ENCODE peak calls at places on chromosomes 2 and 18, in six cellular contexts. One of them, this sample, is unnamed. For H3K9me3, the result is how much of the 10 kb centered on the place peaks cover.

GRCh38 chr18:43271593-43272432 is 5.5 kb downstream of the SYT4 start:
- DNase-seq in pancreas: peak
- DNase-seq in OCI-LY7: peak
- DNase-seq in CD8-positive, alpha-beta memory T cell: no peak
- DNase-seq in H1: no peak
- DNase-seq in lower lobe of right lung: no peak
- DNase-seq in this sample: no peak

GRCh38 chr2:207929923-207930322 is 95.4 kb downstream of the PLEKHM3 start:
- DNase-seq in OCI-LY7: no peak
- DNase-seq in pancreas: no peak
- DNase-seq in H1: no peak
- DNase-seq in CD8-positive, alpha-beta memory T cell: no peak
- DNase-seq in lower lobe of right lung: no peak
- DNase-seq in this sample: no peak

GRCh38 chr2:39696072-39696471 is 30.4 kb downstream of the TMEM178A start:
- DNase-seq in H1: no peak
- DNase-seq in CD8-positive, alpha-beta memory T cell: no peak
- DNase-seq in OCI-LY7: no peak
- DNase-seq in lower lobe of right lung: no peak
- DNase-seq in pancreas: no peak
- DNase-seq in this sample: no peak

GRCh38 chr2:15894459-15895144 is 45.7 kb upstream of the MYCN start:
- DNase-seq in pancreas: no peak
- DNase-seq in CD8-positive, alpha-beta memory T cell: no peak
- DNase-seq in lower lobe of right lung: no peak
- DNase-seq in H1: no peak
- DNase-seq in OCI-LY7: no peak
- DNase-seq in this sample: no peak

GRCh38 chr18:52615321-52615720 is 275.3 kb downstream of the DCC start:
- DNase-seq in pancreas: no peak
- DNase-seq in CD8-positive, alpha-beta memory T cell: no peak
- DNase-seq in H1: no peak
- DNase-seq in OCI-LY7: no peak
- DNase-seq in lower lobe of right lung: no peak
- DNase-seq in this sample: no peak

GRCh38 chr2:240236217-240237111 is 96.0 kb upstream of the OTOS start:
- DNase-seq in pancreas: peak
- DNase-seq in H1: peak
- DNase-seq in CD8-positive, alpha-beta memory T cell: no peak
- DNase-seq in OCI-LY7: no peak
- DNase-seq in lower lobe of right lung: peak
- DNase-seq in this sample: no peak

GRCh38 chr2:141021109-141021508 is 1109.7 kb downstream of the LRP1B start:
- DNase-seq in CD8-positive, alpha-beta memory T cell: no peak
- DNase-seq in pancreas: no peak
- DNase-seq in lower lobe of right lung: no peak
- DNase-seq in OCI-LY7: no peak
- DNase-seq in H1: no peak
- DNase-seq in this sample: no peak

GRCh38 chr2:156803243-156803642 is 367.1 kb downstream of the GPD2 start:
- DNase-seq in H1: no peak
- DNase-seq in CD8-positive, alpha-beta memory T cell: no peak
- DNase-seq in OCI-LY7: no peak
- DNase-seq in pancreas: no peak
- DNase-seq in lower lobe of right lung: no peak
- DNase-seq in this sample: no peak

GRCh38 chr2:157443795-157444642 is at the start of gene CYTIP:
- DNase-seq in OCI-LY7: peak
- DNase-seq in pancreas: no peak
- DNase-seq in H1: no peak
- DNase-seq in lower lobe of right lung: peak
- DNase-seq in CD8-positive, alpha-beta memory T cell: peak
- DNase-seq in this sample: peak

GRCh38 chr2:223696719-223697118 is 94.6 kb upstream of the SCG2 start:
- DNase-seq in pancreas: no peak
- DNase-seq in lower lobe of right lung: no peak
- DNase-seq in CD8-positive, alpha-beta memory T cell: no peak
- DNase-seq in OCI-LY7: no peak
- DNase-seq in H1: no peak
- DNase-seq in this sample: no peak

GRCh38 chr2:211035548-211036185 is 479.3 kb downstream of the CPS1 start:
- DNase-seq in OCI-LY7: peak
- DNase-seq in CD8-positive, alpha-beta memory T cell: no peak
- DNase-seq in pancreas: peak
- DNase-seq in H1: no peak
- DNase-seq in lower lobe of right lung: no peak
- DNase-seq in this sample: no peak

GRCh38 chr2:55901322-55901721 is 22.3 kb downstream of the EFEMP1 start:
- DNase-seq in H1: no peak
- DNase-seq in CD8-positive, alpha-beta memory T cell: no peak
- DNase-seq in pancreas: no peak
- DNase-seq in lower lobe of right lung: no peak
- DNase-seq in OCI-LY7: no peak
- DNase-seq in this sample: no peak

GRCh38 chr2:23007836-23008235 is 377.1 kb upstream of the KLHL29 start:
- DNase-seq in pancreas: no peak
- DNase-seq in H1: no peak
- DNase-seq in CD8-positive, alpha-beta memory T cell: no peak
- DNase-seq in OCI-LY7: no peak
- DNase-seq in lower lobe of right lung: no peak
- DNase-seq in this sample: no peak

GRCh38 chr18:42242758-42243157 is 287.7 kb downstream of the PIK3C3 start:
- DNase-seq in CD8-positive, alpha-beta memory T cell: no peak
- DNase-seq in pancreas: no peak
- DNase-seq in OCI-LY7: no peak
- DNase-seq in lower lobe of right lung: no peak
- DNase-seq in H1: no peak
- DNase-seq in this sample: no peak

GRCh38 chr2:25250331-25251031 is 82.1 kb upstream of the POMC start:
- DNase-seq in CD8-positive, alpha-beta memory T cell: no peak
- DNase-seq in lower lobe of right lung: no peak
- DNase-seq in H1: no peak
- DNase-seq in pancreas: no peak
- DNase-seq in OCI-LY7: no peak
- DNase-seq in this sample: peak

GRCh38 chr2:42874838-42875801 is 82.7 kb upstream of the HAAO start:
- DNase-seq in H1: no peak
- DNase-seq in OCI-LY7: no peak
- DNase-seq in lower lobe of right lung: no peak
- DNase-seq in CD8-positive, alpha-beta memory T cell: no peak
- DNase-seq in pancreas: no peak
- DNase-seq in this sample: no peak

GRCh38 chr18:2568129-2568528 is 3.2 kb downstream of the METTL4 start:
- DNase-seq in H1: no peak
- DNase-seq in CD8-positive, alpha-beta memory T cell: no peak
- DNase-seq in OCI-LY7: no peak
- DNase-seq in lower lobe of right lung: no peak
- DNase-seq in pancreas: no peak
- DNase-seq in this sample: no peak

GRCh38 chr2:134074619-134075018 is 179.3 kb upstream of the MGAT5 start:
- DNase-seq in CD8-positive, alpha-beta memory T cell: no peak
- DNase-seq in pancreas: no peak
- DNase-seq in H1: no peak
- DNase-seq in lower lobe of right lung: no peak
- DNase-seq in OCI-LY7: no peak
- DNase-seq in this sample: no peak

GRCh38 chr2:209463226-209463625 is 39.4 kb downstream of the MAP2 start:
- DNase-seq in H1: no peak
- DNase-seq in pancreas: no peak
- DNase-seq in CD8-positive, alpha-beta memory T cell: no peak
- DNase-seq in lower lobe of right lung: no peak
- DNase-seq in OCI-LY7: no peak
- DNase-seq in this sample: no peak

GRCh38 chr2:110858135-110858737 is 125.9 kb downstream of the ACOXL start:
- DNase-seq in lower lobe of right lung: no peak
- DNase-seq in H1: no peak
- DNase-seq in OCI-LY7: peak
- DNase-seq in pancreas: no peak
- DNase-seq in CD8-positive, alpha-beta memory T cell: peak
- DNase-seq in this sample: peak

GRCh38 chr2:240564191-240564570 is 4.0 kb downstream of the DUSP28 start:
- DNase-seq in OCI-LY7: no peak
- DNase-seq in lower lobe of right lung: no peak
- DNase-seq in CD8-positive, alpha-beta memory T cell: no peak
- DNase-seq in pancreas: no peak
- DNase-seq in H1: peak
- DNase-seq in this sample: no peak

GRCh38 chr2:75410702-75411101 is 150.0 kb downstream of the EVA1A start:
- DNase-seq in OCI-LY7: no peak
- DNase-seq in CD8-positive, alpha-beta memory T cell: no peak
- DNase-seq in H1: no peak
- DNase-seq in lower lobe of right lung: no peak
- DNase-seq in pancreas: no peak
- DNase-seq in this sample: no peak

GRCh38 chr2:75416420-75417342 is 144.1 kb downstream of the EVA1A start:
- DNase-seq in OCI-LY7: peak
- DNase-seq in CD8-positive, alpha-beta memory T cell: peak
- DNase-seq in lower lobe of right lung: no peak
- DNase-seq in H1: no peak
- DNase-seq in pancreas: no peak
- DNase-seq in this sample: no peak

DNA sequence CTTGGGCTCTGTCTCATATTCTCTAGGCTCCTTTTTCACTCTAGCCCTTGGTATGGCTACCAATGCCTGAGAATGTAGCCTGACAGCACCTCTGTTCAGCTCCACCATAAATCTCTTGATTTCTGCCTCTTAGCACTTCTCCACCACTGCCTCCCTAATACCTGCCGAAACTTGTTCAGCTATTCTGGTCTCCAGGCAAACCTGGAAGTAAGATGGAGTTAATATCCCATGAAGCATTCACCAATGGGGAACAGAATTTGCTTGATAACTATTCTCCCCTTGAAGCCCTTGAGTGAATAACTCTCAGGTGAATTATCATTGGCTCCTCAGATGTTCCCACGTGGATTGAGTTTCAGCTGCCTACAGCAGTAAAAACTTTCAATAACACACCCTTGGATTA is 145.6 kb downstream of the EVA1A start:
- DNase-seq in CD8-positive, alpha-beta memory T cell: no peak
- DNase-seq in pancreas: no peak
- DNase-seq in OCI-LY7: no peak
- DNase-seq in lower lobe of right lung: no peak
- DNase-seq in H1: no peak
- DNase-seq in this sample: no peak
- H3K9me3 ChIP-seq in CD8-positive, alpha-beta memory T cell: under half
- H3K9me3 ChIP-seq in pancreas: under half
- H3K9me3 ChIP-seq in OCI-LY7: under half
- H3K9me3 ChIP-seq in lower lobe of right lung: under half
- H3K9me3 ChIP-seq in H1: under half
- H3K9me3 ChIP-seq in this sample: under half

GRCh38 chr18:8704361-8705279 is 736 bp upstream of the MTCL1 start:
- DNase-seq in pancreas: peak
- DNase-seq in CD8-positive, alpha-beta memory T cell: peak
- DNase-seq in lower lobe of right lung: peak
- DNase-seq in H1: peak
- DNase-seq in OCI-LY7: peak
- DNase-seq in this sample: peak

GRCh38 chr18:8706545-8706980 is 1.2 kb downstream of the MTCL1 start:
- DNase-seq in OCI-LY7: peak
- DNase-seq in lower lobe of right lung: no peak
- DNase-seq in CD8-positive, alpha-beta memory T cell: no peak
- DNase-seq in pancreas: peak
- DNase-seq in H1: no peak
- DNase-seq in this sample: no peak

GRCh38 chr18:8706981-8707940 is 1.9 kb downstream of the MTCL1 start:
- DNase-seq in CD8-positive, alpha-beta memory T cell: no peak
- DNase-seq in lower lobe of right lung: peak
- DNase-seq in H1: peak
- DNase-seq in OCI-LY7: peak
- DNase-seq in pancreas: peak
- DNase-seq in this sample: no peak

GRCh38 chr18:8705280-8705940 is at the start of gene MTCL1:
- DNase-seq in H1: peak
- DNase-seq in OCI-LY7: peak
- DNase-seq in lower lobe of right lung: peak
- DNase-seq in pancreas: no peak
- DNase-seq in CD8-positive, alpha-beta memory T cell: peak
- DNase-seq in this sample: peak

DNA sequence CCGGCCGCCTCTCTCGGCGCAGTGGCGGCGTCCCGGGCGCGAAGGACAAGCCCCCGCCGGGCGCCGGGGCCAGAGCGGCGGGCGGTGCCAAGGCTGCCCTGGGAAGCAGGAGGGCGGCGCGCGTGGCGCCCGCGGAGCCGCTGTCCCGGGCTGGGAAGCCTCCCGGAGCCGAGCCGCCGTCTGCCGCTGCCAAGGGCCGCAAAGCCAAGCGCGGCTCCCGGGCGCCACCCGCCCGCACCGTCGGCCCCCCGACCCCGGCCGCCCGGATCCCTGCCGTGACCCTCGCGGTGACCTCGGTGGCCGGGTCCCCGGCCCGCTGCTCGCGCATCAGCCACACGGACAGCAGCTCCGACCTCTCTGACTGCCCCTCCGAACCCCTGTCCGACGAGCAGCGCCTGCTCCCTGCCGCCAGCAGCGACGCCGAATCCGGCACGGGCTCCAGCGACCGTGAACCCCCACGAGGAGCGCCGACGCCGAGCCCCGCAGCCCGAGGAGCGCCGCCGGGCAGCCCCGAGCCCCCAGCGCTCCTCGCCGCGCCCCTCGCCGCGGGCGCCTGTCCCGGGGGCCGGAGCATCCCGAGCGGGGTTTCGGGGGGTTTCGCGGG is 687 bp downstream of the MTCL1 start:
- DNase-seq in H1: peak
- DNase-seq in CD8-positive, alpha-beta memory T cell: peak
- DNase-seq in lower lobe of right lung: no peak
- DNase-seq in OCI-LY7: peak
- DNase-seq in pancreas: peak
- DNase-seq in this sample: no peak
- H3K27ac ChIP-seq in H1: no peak
- H3K27ac ChIP-seq in CD8-positive, alpha-beta memory T cell: no peak
- H3K27ac ChIP-seq in lower lobe of right lung: no peak
- H3K27ac ChIP-seq in OCI-LY7: peak
- H3K27ac ChIP-seq in pancreas: peak
- H3K27ac ChIP-seq in this sample: no peak

GRCh38 chr2:233361298-233361697 is 7.0 kb downstream of the DGKD start:
- DNase-seq in CD8-positive, alpha-beta memory T cell: no peak
- DNase-seq in pancreas: no peak
- DNase-seq in OCI-LY7: no peak
- DNase-seq in H1: no peak
- DNase-seq in lower lobe of right lung: no peak
- DNase-seq in this sample: no peak
- H3K9me3 ChIP-seq in CD8-positive, alpha-beta memory T cell: under half
- H3K9me3 ChIP-seq in pancreas: under half
- H3K9me3 ChIP-seq in OCI-LY7: under half
- H3K9me3 ChIP-seq in H1: under half
- H3K9me3 ChIP-seq in lower lobe of right lung: under half
- H3K9me3 ChIP-seq in this sample: under half

DNA sequence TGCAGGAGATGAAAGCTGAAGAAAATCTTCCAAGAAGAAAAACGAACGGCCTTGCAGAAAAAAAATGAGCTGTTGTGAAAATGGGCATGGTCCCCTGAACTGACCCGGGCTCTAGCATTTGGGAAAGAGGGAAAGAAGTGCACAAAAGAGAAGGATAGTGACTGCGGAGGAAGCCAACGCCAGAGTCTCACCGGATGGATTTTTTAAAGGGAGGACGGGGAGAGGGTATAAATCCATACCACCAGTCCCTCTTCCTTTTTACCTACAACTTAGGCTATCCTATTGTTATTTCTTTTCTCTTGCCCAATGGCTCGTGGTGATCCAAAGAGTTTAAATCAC is 594 bp downstream of the WDR35 start:
- DNase-seq in pancreas: no peak
- DNase-seq in OCI-LY7: no peak
- DNase-seq in H1: no peak
- DNase-seq in CD8-positive, alpha-beta memory T cell: no peak
- DNase-seq in lower lobe of right lung: no peak
- DNase-seq in this sample: no peak
- H3K27ac ChIP-seq in pancreas: no peak
- H3K27ac ChIP-seq in OCI-LY7: no peak
- H3K27ac ChIP-seq in H1: peak
- H3K27ac ChIP-seq in CD8-positive, alpha-beta memory T cell: peak
- H3K27ac ChIP-seq in lower lobe of right lung: peak
- H3K27ac ChIP-seq in this sample: peak